ENCODE peak calls at places on chromosomes 4 and X, in seven cellular contexts. D is activated CD8-positive, alpha-beta memory T cell treated with anti-CD3 and anti-CD28 coated beads for 48 hours; N is AML-193; Y is NCI-H2107; F is nephron progenitor cell; E is NCI-H748 treated with DMSO at 0.1 percent for 48 hours; I is fibroblast of lung. O is an unnamed sample.
A peak's percentile ranks its signal among the peaks of the same experiment; 100 is the strongest.

GRCh38 chr4:4672397-4672796 is 130.5 kb upstream of the STX18 start:
- DNase-seq in I (no peak), E (no peak), Y (no peak), D (no peak), F (no peak), N (no peak), O (no peak)

GRCh38 chr4:105631818-105632400 is 76.6 kb downstream of the INTS12 start:
- DNase-seq in I (no peak), E (no peak), D (no peak), N (peak; percentile 12), Y (peak; percentile 3), F (no peak), O (no peak)

GRCh38 chr4:118865091-118865708 is 23.5 kb upstream of the SYNPO2 start:
- DNase-seq in N (peak; percentile 72), F (peak; percentile 18), I (peak; percentile 66), E (peak; percentile 26), D (no peak), Y (no peak), O (peak; percentile 72)

GRCh38 chrX:39418132-39418935 is 617.1 kb downstream of the MID1IP1 start:
- DNase-seq in I (peak; percentile 16), Y (no peak), E (no peak), F (no peak), N (no peak), D (no peak), O (no peak)

GRCh38 chr4:26181616-26182015 is 139.2 kb upstream of the RBPJ start:
- DNase-seq in I (peak; percentile 57), F (no peak), N (no peak), D (no peak), Y (no peak), E (no peak), O (no peak)

GRCh38 chrX:24760601-24761000 is 66.9 kb downstream of the POLA1 start:
- DNase-seq in Y (no peak), F (no peak), D (no peak), I (peak; percentile 85), E (no peak), N (no peak), O (no peak)

GRCh38 chr4:153222162-153222789 is 18.0 kb downstream of the TRIM2 start:
- DNase-seq in I (peak; percentile 84), E (peak; percentile 25), Y (no peak), D (no peak), F (peak; percentile 49), N (no peak), O (no peak)

GRCh38 chr4:138875886-138876608 is 139.5 kb upstream of the NOCT start:
- DNase-seq in F (no peak), Y (no peak), I (peak; percentile 96), E (no peak), D (no peak), N (no peak), O (no peak)

GRCh38 chrX:53357799-53358530 is 64.5 kb downstream of the SMC1A start:
- DNase-seq in Y (no peak), I (peak; percentile 47), E (no peak), F (peak; percentile 14), D (no peak), N (no peak), O (no peak)

GRCh38 chr4:71389149-71389840 is 50.5 kb downstream of the SLC4A4 start:
- DNase-seq in D (no peak), I (peak; percentile 53), Y (no peak), F (no peak), N (no peak), E (no peak), O (peak; percentile 98)

GRCh38 chrX:24676403-24677024 is 17.2 kb upstream of the POLA1 start:
- DNase-seq in F (peak; percentile 18), N (no peak), I (no peak), Y (peak; percentile 4), E (no peak), D (no peak), O (no peak)

GRCh38 chr4:56731857-56732256 is 50.8 kb upstream of the HOPX start:
- DNase-seq in D (no peak), E (no peak), N (no peak), Y (no peak), F (no peak), I (no peak), O (no peak)

GRCh38 chrX:107454302-107454701 is 4.8 kb downstream of the FRMPD3 start:
- DNase-seq in D (no peak), I (peak; percentile 61), Y (no peak), E (no peak), F (no peak), N (no peak), O (no peak)

GRCh38 chrX:109954333-109954732 is 48.6 kb upstream of the TMEM164 start:
- DNase-seq in E (no peak), D (no peak), F (no peak), I (peak; percentile 42), Y (no peak), N (no peak), O (no peak)

GRCh38 chr4:148109216-148109615 is 333.0 kb downstream of the NR3C2 start:
- DNase-seq in I (no peak), E (no peak), N (no peak), D (no peak), F (no peak), Y (no peak), O (no peak)

GRCh38 chrX:129842510-129843208 is 1.0 kb downstream of the ZDHHC9 start:
- DNase-seq in E (no peak), F (no peak), N (no peak), D (no peak), Y (no peak), I (peak; percentile 55), O (peak; percentile 43)

GRCh38 chr4:10253765-10254164 is 137.2 kb upstream of the WDR1 start:
- DNase-seq in Y (no peak), I (no peak), E (no peak), D (no peak), N (no peak), F (no peak), O (no peak)

GRCh38 chr4:74096265-74096980 is 2.6 kb downstream of the CXCL2 start:
- DNase-seq in E (no peak), I (no peak), Y (no peak), D (no peak), N (no peak), F (no peak), O (no peak)

GRCh38 chr4:26105815-26106699 is 192.0 kb downstream of the SMIM20 start:
- DNase-seq in D (no peak), F (no peak), N (no peak), E (no peak), I (peak; percentile 72), Y (no peak), O (no peak)

GRCh38 chr4:7101692-7102515 is 34.0 kb upstream of the GRPEL1 start:
- DNase-seq in Y (no peak), E (peak; percentile 37), N (peak; percentile 90), F (peak; percentile 71), I (peak; percentile 61), D (peak; percentile 16), O (no peak)

GRCh38 chrX:121858867-121859647 is 811.6 kb downstream of the GLUD2 start:
- DNase-seq in E (no peak), I (no peak), D (no peak), F (no peak), N (no peak), Y (no peak), O (no peak)

GRCh38 chr4:151804821-151805220 is 44.0 kb upstream of the GATB start:
- DNase-seq in E (no peak), Y (no peak), N (no peak), I (peak; percentile 57), D (no peak), F (no peak), O (no peak)

GRCh38 chr4:26826721-26827120 is 33.9 kb upstream of the STIM2 start:
- DNase-seq in N (peak; percentile 84), F (no peak), D (no peak), E (no peak), I (no peak), Y (no peak), O (no peak)

GRCh38 chrX:31038585-31039326 is 33.1 kb downstream of the FTHL17 start:
- DNase-seq in N (peak; percentile 12), Y (no peak), I (peak; percentile 31), F (peak; percentile 18), D (no peak), E (peak; percentile 5), O (no peak)

GRCh38 chr4:159352609-159353008 is 249.7 kb downstream of the RAPGEF2 start:
- DNase-seq in N (no peak), Y (no peak), I (no peak), E (no peak), F (no peak), D (no peak), O (no peak)

GRCh38 chr4:72896515-72896914 is 173.0 kb downstream of the COX18 start:
- DNase-seq in I (peak; percentile 92), F (no peak), E (no peak), N (no peak), Y (no peak), D (no peak), O (no peak)

GRCh38 chr4:128354205-128354821 is 66.7 kb upstream of the PGRMC2 start:
- DNase-seq in I (peak; percentile 97), E (peak; percentile 30), D (no peak), Y (no peak), F (no peak), N (no peak), O (no peak)

GRCh38 chrX:23953908-23954269 is 46.1 kb downstream of the CXorf58 start:
- DNase-seq in I (no peak), N (peak; percentile 0), D (no peak), F (no peak), Y (no peak), E (no peak), O (no peak)

GRCh38 chr4:93791570-93792195 is 36.9 kb upstream of the ATOH1 start:
- DNase-seq in E (peak; percentile 14), D (no peak), Y (no peak), I (peak; percentile 23), N (peak; percentile 55), F (peak; percentile 71), O (peak; percentile 35)

GRCh38 chrX:2707334-2707760 is 16.3 kb downstream of the CD99 start:
- DNase-seq in N (no peak), F (peak; percentile 37), Y (no peak), I (peak; percentile 81), E (no peak), D (no peak), O (peak; percentile 52)

GRCh38 chr4:76388160-76388908 is 32.6 kb downstream of the CCDC158 start:
- DNase-seq in I (peak; percentile 24), F (no peak), D (no peak), N (no peak), Y (no peak), E (no peak), O (no peak)

GRCh38 chrX:45889471-45889870 is 655.8 kb downstream of the ZNF674 start:
- DNase-seq in I (peak; percentile 69), F (no peak), E (no peak), D (no peak), Y (no peak), N (no peak), O (no peak)

GRCh38 chr4:118318931-118319330 is 33.9 kb downstream of the PRSS12 start:
- DNase-seq in E (no peak), N (no peak), I (no peak), Y (no peak), F (no peak), D (no peak), O (no peak)

GRCh38 chrX:153440556-153441135 is 5.2 kb downstream of the TREX2 start:
- DNase-seq in E (no peak), N (no peak), D (no peak), Y (no peak), F (no peak), I (no peak), O (no peak)